ENCODE peak calls at places on chromosome 17, in four cellular contexts. S is K562, N is endothelial cell of umbilical vein, Z is GM12878. A is an unnamed sample.

GRCh38 chr17:79788989-79789942 is 7.6 kb downstream of the CBX8 start:
- DNase-seq in Z (no peak), S (no peak), N (no peak), A (no peak)

GRCh38 chr17:79011451-79012147 is 2.0 kb upstream of the CANT1 start:
- DNase-seq in N (peak), Z (no peak), S (no peak), A (peak)

GRCh38 chr17:66383353-66383752 is 80.9 kb downstream of the PRKCA start:
- DNase-seq in Z (no peak), S (no peak), N (no peak), A (peak)

GRCh38 chr17:75146597-75146996 is 7.7 kb downstream of the JPT1 start:
- DNase-seq in N (no peak), S (no peak), Z (no peak), A (peak)

GRCh38 chr17:31509095-31509804 is 117.8 kb downstream of the RAB11FIP4 start:
- DNase-seq in Z (no peak), N (no peak), S (no peak), A (no peak)

GRCh38 chr17:57568340-57568739 is 176.8 kb downstream of the CCDC182 start:
- DNase-seq in N (no peak), S (no peak), Z (no peak), A (no peak)

GRCh38 chr17:32696426-32696825 is 180.5 kb downstream of the MYO1D start:
- DNase-seq in Z (no peak), S (no peak), N (no peak), A (no peak)

GRCh38 chr17:20028436-20028835 is 19.3 kb downstream of the SPECC1 start:
- DNase-seq in S (no peak), Z (no peak), N (no peak), A (no peak)

GRCh38 chr17:12744298-12744697 is 45.0 kb upstream of the ARHGAP44 start:
- DNase-seq in N (no peak), S (no peak), Z (no peak), A (peak)

GRCh38 chr17:37107406-37108083 is 158.8 kb downstream of the AATF start:
- DNase-seq in S (no peak), Z (no peak), N (no peak), A (peak)

DNA sequence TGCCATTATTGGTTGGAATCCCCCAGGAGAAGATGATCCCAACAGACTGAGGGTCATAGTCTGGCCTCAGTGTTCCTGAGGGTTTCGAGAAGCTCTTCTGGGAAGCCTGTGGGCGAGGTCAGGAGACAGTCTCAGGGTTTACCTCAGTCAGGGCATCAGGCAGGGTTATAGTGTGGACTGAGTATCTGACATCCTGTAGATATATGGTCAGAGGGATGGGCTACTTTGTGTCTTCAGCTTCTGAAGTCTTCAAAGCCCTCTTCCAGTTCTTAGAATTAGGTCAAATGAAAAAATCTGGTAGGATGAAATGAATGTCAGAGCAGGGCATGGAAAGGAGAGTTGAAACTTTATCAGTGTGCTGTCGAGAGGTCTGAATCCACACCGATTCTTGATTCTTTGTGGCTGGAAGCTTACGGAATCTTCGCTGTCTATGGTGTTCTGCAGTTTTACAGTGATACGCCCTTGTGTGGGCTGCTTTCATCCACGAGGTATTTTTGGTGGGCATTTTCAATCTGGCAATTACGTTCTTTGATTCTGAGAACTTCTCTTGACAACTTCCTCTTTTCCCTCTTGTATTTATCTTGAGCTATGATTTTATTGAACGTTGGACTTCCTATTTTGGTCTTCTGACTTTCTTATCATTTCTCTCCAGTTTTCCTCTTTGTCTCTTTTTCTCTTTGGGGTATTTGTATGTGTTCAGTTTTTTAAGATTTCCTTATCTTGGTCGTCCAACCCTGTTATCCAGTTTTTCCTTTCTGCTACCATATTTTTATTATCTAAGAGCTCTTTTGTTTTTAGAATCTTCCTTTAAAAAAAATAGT is 30.4 kb downstream of the BPTF start:
- DNase-seq in Z (no peak), S (no peak), N (peak), A (no peak)
- TF ChIP-seq FOS in Z (no peak), S (no peak), N (no peak), A (no peak)

DNA sequence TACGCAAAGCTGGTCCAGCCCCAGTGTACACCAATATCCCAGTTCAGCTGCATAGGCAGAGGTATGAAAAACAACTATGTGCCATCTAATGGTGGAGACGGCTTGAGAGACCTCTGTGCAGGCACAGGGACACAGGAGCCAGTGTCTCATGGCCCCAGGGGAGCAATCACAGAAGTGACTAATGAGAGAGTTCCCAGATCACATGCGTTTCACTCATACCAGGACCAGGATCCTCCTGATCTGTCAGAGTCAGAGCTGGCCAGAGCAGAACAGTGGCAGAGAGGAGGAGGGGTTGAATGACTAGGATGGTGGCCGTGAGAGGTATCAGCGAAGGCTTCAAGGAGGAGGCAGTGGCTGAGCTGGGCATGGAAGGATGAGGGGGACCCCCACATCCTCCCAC is 41.1 kb downstream of the TMEM132E start:
- DNase-seq in N (no peak), S (no peak), Z (no peak), A (no peak)
- TF ChIP-seq FOS in N (no peak), S (no peak), Z (no peak), A (no peak)

DNA sequence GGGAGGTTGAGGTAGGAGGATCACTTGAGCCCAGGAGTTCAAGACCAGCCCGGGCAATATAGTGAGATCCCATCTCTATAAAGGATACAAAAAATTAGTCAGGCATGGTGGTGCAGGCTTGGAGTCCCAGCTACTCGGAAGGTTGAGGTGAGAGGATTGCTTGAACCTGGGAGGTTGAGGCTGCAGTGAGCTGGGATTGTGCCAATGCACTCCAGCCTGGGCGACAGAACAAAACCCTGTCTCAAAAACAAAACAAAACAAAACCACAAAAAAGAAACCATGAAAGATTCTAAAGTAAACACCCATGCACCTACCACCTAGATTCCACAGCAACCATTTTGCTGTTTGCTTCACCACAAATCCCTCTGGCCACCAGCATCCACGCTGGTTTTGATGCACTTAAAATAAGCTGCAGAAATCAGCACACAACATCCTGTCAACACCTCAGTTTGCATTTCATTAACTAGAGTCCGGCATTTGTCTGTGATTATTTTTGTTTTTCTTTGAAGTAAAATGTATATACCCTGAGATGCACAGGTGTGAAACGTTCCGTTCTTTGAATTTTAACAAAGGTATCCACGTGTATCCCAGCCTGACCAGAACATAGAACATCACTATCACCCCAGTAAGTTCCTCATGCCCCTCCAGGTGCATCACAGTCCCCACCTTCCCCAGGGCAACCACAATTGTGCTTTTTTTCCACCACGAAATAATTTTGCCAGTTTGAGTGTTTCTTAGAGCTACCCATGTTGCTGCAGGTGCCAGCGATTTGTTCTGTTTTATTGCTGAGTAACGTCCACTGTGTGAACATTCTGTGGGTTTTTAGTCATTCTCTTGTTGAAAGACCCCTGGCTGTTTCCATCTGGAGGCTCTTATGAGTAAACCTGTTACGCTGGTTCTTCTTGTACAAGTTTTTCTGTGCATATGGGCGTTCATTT is 191.5 kb downstream of the SEC14L1 start:
- DNase-seq in N (no peak), S (no peak), Z (no peak), A (no peak)
- TF ChIP-seq FOS in N (no peak), S (no peak), Z (no peak), A (no peak)

DNA sequence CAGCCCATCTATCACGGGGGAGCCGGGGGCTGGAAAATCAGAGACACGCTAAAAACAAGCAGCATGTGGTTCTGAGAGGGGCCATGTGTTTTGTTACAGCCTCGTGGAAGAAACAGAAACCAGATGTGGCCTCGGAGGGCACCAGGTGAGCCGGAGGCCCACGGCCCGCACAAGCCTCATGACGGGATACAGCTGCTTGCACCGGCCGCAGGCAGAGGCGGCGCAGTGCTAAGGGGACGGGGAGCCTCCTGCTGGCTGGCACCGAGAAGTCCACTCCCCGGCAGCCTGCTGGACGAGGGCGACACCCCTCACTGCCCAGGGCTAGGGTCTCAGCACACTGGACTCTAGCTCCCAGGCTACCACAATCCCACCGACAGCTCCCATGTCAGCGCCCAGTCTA is 19.2 kb downstream of the NDUFAF8 start:
- DNase-seq in Z (no peak), S (no peak), N (no peak), A (no peak)
- TF ChIP-seq FOS in Z (no peak), S (no peak), N (no peak), A (no peak)

DNA sequence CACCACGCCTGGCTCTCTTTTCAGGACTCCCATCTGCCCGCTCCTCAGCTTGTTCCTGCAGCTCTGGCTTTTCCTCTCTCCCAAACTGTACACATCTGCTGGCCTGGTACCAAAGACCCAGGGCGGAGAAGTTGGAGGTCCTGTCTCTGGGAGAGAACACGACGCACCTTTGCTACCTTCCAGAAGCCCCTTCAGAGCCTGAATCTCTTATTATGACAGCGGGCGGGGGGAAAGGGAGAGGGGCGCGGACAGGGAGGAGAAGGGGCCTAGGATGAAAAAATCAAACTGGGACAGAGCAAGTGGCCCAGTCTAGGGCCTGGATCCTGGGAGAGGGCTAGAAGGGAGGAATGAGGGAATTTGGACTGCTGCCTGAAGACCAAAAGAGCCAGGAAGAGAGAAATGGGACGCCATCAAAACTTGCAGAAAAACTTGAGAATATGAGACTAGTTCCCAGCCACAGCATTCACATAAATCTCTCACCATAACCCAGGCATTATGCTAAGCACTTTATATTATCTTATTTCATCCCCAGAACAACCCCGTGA is 2.5 kb upstream of the PER1 start:
- DNase-seq in N (no peak), S (no peak), Z (no peak), A (no peak)
- TF ChIP-seq FOS in N (no peak), S (no peak), Z (no peak), A (no peak)

GRCh38 chr17:76467366-76467765 is at the start of gene AANAT:
- DNase-seq in Z (no peak), S (no peak), N (no peak), A (no peak)

GRCh38 chr17:76468634-76469010 is 1.2 kb downstream of the AANAT start:
- DNase-seq in S (no peak), N (no peak), Z (no peak), A (no peak)

GRCh38 chr17:76469076-76469990 is 1.9 kb downstream of the AANAT start:
- DNase-seq in N (no peak), Z (no peak), S (no peak), A (no peak)

GRCh38 chr17:76467809-76468633 is 618 bp downstream of the AANAT start:
- DNase-seq in N (no peak), Z (no peak), S (no peak), A (no peak)

DNA sequence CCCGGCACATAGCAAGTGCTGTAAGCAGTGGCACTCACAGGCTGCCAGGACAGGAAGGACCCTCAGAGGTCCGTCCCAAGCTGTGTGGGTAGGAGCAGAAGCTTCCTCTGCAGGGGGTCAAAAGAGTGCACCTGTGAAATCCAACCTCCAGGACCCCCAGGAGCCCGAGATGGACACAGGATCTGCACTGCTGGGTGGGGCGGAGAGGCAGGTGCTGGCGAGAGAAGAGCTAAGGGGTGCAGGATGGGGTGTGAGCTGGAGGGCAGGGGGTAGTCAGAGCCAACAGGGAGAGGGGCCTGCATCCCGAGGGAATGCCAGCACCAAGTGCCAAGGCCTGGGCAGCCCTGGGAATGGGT is 650 bp upstream of the AANAT start:
- DNase-seq in N (no peak), Z (no peak), S (no peak), A (no peak)
- TF ChIP-seq FOS in N (no peak), Z (no peak), S (no peak), A (no peak)

GRCh38 chr17:83100853-83101391 is 21.5 kb downstream of the METRNL start:
- DNase-seq in Z (no peak), S (no peak), N (no peak), A (no peak)
- TF ChIP-seq FOS in Z (no peak), S (no peak), N (no peak), A (no peak)

A was measured in IMR-90.